ENCODE peak calls at places on chromosome 19, in five cellular contexts. N, Z, M, X and R are unnamed samples.

GRCh38 chr19:33159893-33160292 is 28.0 kb downstream of the WDR88 start:
- DNase-seq in N (no peak), Z (no peak), M (no peak), X (no peak), R (no peak)

GRCh38 chr19:46537136-46538097 is 41.8 kb upstream of the PNMA8B start:
- DNase-seq in N (peak; percentile 46), Z (peak; percentile 41), M (peak; percentile 65), X (no peak), R (peak; percentile 70)

GRCh38 chr19:42280761-42281174 is 11.7 kb downstream of the CIC start:
- DNase-seq in N (peak; percentile 82), Z (peak; percentile 39), M (no peak), X (no peak), R (no peak)

GRCh38 chr19:39968789-39969188 is 2.2 kb upstream of the PSMC4 start:
- DNase-seq in N (no peak), Z (no peak), M (peak; percentile 22), X (no peak), R (no peak)

GRCh38 chr19:46299695-46300094 is 2.9 kb downstream of the HIF3A start:
- DNase-seq in N (no peak), Z (no peak), M (no peak), X (no peak), R (peak; percentile 57)

GRCh38 chr19:5942991-5943390 is 28.9 kb downstream of the CAPS start:
- DNase-seq in N (no peak), Z (no peak), M (no peak), X (no peak), R (no peak)

GRCh38 chr19:46296722-46297431 is at the start of gene HIF3A:
- DNase-seq in N (peak; percentile 51), Z (peak; percentile 64), M (peak; percentile 78), X (no peak), R (peak; percentile 81)

GRCh38 chr19:6769006-6769637 is 1.9 kb upstream of the SH2D3A start:
- DNase-seq in N (no peak), Z (no peak), M (no peak), X (no peak), R (no peak)

GRCh38 chr19:51107406-51108065 is 673 bp downstream of the CTU1 start:
- DNase-seq in N (no peak), Z (no peak), M (no peak), X (peak; percentile 15), R (no peak)

GRCh38 chr19:5057860-5058259 is 88.9 kb downstream of the KDM4B start:
- DNase-seq in N (no peak), Z (no peak), M (no peak), X (no peak), R (no peak)

GRCh38 chr19:32924200-32924599 is 47.6 kb downstream of the CEP89 start:
- DNase-seq in N (peak; percentile 83), Z (no peak), M (no peak), X (no peak), R (no peak)

DNA sequence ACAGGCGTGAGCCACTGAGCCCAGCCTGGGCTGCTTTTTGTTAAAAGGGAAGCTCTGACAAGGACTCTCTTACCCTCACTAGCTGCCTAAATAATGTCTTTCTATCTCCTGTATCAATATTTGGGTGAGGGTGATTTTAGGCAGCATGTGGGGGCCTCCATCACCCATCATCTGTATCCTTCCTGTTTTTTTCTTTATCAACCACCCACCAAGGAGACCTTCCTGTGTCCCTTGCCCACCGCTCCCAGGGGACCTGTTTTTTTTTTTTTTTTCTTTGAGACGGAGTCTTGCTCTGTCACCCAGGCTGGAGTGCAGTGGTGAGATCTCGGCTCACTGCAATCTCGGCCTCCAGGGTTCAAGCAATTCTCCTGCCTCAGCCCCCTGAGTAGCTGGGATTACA is 5.4 kb upstream of the NDUFB7 start:
- DNase-seq in N (no peak), Z (no peak), M (no peak), X (no peak), R (no peak)
- H3K4me1 ChIP-seq in N (peaks cover 5% of the 10 kb centered on the region), Z (no peaks in the 10 kb centered on the region), M (peaks cover 3% of the 10 kb centered on the region), X (peaks cover 20% of the 10 kb centered on the region), R (peaks cover 6% of the 10 kb centered on the region)

DNA sequence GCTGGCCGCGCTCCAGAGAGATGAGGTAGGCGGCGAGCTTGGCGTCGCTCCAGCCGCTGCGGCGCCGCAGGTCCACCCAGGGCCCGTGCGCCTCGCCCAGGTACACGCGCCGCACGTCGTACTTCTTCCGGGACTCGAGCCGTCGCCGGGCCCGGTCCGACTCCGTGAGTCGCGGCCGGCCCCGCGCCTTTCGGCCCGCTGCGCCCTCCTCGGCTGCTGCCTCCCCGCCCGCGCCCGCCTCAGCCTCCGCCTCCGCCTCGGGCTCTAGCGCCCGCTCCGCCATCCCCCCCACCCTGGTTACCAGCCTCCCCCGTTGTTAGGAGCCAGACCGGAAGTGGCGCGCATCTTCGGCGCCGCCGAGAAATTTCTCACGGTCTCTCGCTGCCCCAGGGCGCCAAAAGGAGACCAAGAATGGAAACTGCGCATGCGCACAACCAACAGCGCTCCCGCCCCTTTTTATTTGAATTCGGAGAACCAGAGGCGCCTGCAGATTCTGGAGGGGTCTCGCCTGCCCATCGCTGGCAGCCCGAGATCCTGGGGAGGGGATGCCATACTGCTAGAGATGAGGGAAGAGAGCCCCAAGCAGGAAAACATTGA is at the start of gene ZNF653:
- DNase-seq in N (peak; percentile 94), Z (peak; percentile 94), M (peak; percentile 94), X (peak; percentile 89), R (peak; percentile 96)
- TF ChIP-seq POLR2A in N (peak; percentile 59), Z (no peak), M (no peak), X (peak; percentile 20), R (peak; percentile 33)

GRCh38 chr19:13092608-13093260 is 9.9 kb downstream of the LYL1 start:
- DNase-seq in N (no peak), Z (peak; percentile 20), M (no peak), X (no peak), R (no peak)

GRCh38 chr19:13090511-13091231 is 12.0 kb downstream of the LYL1 start:
- DNase-seq in N (no peak), Z (no peak), M (no peak), X (no peak), R (no peak)

GRCh38 chr19:13092206-13092605 is 10.5 kb downstream of the LYL1 start:
- DNase-seq in N (no peak), Z (no peak), M (no peak), X (no peak), R (no peak)

GRCh38 chr19:13089857-13090507 is 12.7 kb downstream of the LYL1 start:
- DNase-seq in N (no peak), Z (no peak), M (no peak), X (no peak), R (no peak)

GRCh38 chr19:13091400-13092161 is 11.1 kb downstream of the LYL1 start:
- DNase-seq in N (no peak), Z (peak; percentile 93), M (no peak), X (no peak), R (no peak)
- H3K4me1 ChIP-seq in N (peaks cover 8% of the 10 kb centered on the region), Z (peaks cover 31% of the 10 kb centered on the region), M (peaks cover 51% of the 10 kb centered on the region), X (peaks cover 16% of the 10 kb centered on the region), R (peaks cover 37% of the 10 kb centered on the region)

GRCh38 chr19:4007836-4008539 is 452 bp downstream of the PIAS4 start:
- DNase-seq in N (peak; percentile 43), Z (peak; percentile 36), M (no peak), X (no peak), R (peak; percentile 43)

GRCh38 chr19:4010808-4011110 is 3.2 kb downstream of the PIAS4 start:
- DNase-seq in N (no peak), Z (no peak), M (no peak), X (no peak), R (no peak)

GRCh38 chr19:4009990-4010807 is 2.7 kb downstream of the PIAS4 start:
- DNase-seq in N (peak; percentile 50), Z (no peak), M (no peak), X (no peak), R (peak; percentile 40)

GRCh38 chr19:4012092-4012974 is 4.8 kb downstream of the PIAS4 start:
- DNase-seq in N (no peak), Z (no peak), M (peak; percentile 87), X (no peak), R (peak; percentile 46)

DNA sequence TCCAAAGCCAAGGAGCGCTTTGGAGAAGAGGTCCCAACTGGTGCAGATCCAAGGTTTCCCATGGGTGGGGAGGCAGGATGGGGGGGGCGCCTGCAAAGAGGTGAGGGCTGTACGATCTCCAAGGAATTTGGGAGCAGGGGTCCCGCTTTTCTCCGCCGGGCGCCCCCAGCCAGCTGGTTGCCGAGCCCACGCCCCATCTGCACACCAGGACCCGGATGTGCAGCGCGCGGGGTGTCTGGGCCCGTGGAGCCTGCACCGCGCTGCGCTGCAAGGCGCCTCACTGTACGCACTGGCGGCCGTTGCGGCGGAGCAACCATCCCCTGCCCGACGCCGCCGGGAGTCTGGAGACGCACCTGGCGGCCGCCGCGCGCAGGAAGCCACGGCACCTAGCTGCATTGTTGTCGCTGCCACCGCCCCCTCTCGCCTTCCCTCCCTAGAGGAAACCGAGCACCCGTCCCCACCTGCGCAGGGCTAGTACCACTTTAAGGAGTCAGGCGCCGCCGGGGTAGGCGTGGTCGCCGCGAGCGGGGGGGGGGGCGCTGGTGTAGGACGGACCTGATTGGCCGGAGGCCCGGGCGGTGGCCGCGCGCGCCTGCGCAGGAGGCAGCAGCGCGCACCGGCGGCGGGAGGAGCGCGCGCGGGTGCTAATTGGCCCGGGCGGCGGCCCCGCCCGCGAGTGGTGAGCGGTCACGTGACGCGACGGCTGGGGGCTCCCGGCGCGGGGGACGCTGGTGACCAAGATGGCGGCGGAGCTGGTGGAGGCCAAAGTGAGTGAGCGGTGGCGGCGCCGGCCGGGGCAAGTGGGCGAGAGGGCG is at the start of gene PIAS4:
- DNase-seq in N (peak; percentile 95), Z (peak; percentile 95), M (peak; percentile 98), X (peak; percentile 88), R (peak; percentile 97)
- TF ChIP-seq POLR2A in N (peak; percentile 71), Z (peak; percentile 70), M (no peak), X (peak; percentile 54), R (peak; percentile 64)

GRCh38 chr19:10255358-10255757 is 3.3 kb downstream of the MRPL4 start:
- DNase-seq in N (no peak), Z (no peak), M (no peak), X (no peak), R (no peak)
- H3K4me1 ChIP-seq in N (peaks cover 10% of the 10 kb centered on the region), Z (peaks cover 8% of the 10 kb centered on the region), M (peaks cover 47% of the 10 kb centered on the region), X (peaks cover 33% of the 10 kb centered on the region), R (peaks cover 17% of the 10 kb centered on the region)

GRCh38 chr19:38837656-38838121 is 6.1 kb upstream of the ECH1 start:
- DNase-seq in N (no peak), Z (no peak), M (peak; percentile 55), X (no peak), R (no peak)
- TF ChIP-seq POLR2A in N (no peak), Z (no peak), M (no peak), X (no peak), R (no peak)

GRCh38 chr19:38697197-38697596 is 47.1 kb downstream of the CAPN12 start:
- DNase-seq in N (no peak), Z (no peak), M (no peak), X (no peak), R (no peak)

GRCh38 chr19:38699647-38700349 is 44.5 kb downstream of the CAPN12 start:
- DNase-seq in N (no peak), Z (peak; percentile 20), M (no peak), X (no peak), R (no peak)

GRCh38 chr19:38699027-38699346 is 45.3 kb downstream of the CAPN12 start:
- DNase-seq in N (no peak), Z (no peak), M (no peak), X (no peak), R (no peak)

GRCh38 chr19:38697641-38698071 is 46.6 kb downstream of the CAPN12 start:
- DNase-seq in N (no peak), Z (no peak), M (no peak), X (no peak), R (peak; percentile 75)

GRCh38 chr19:38698225-38699026 is 45.8 kb downstream of the CAPN12 start:
- DNase-seq in N (no peak), Z (no peak), M (no peak), X (no peak), R (no peak)
- H3K4me1 ChIP-seq in N (peaks cover 93% of the 10 kb centered on the region), Z (peaks cover 16% of the 10 kb centered on the region), M (peaks cover 95% of the 10 kb centered on the region), X (peaks cover 48% of the 10 kb centered on the region), R (peaks cover 16% of the 10 kb centered on the region)

GRCh38 chr19:35744688-35745327 is 410 bp downstream of the U2AF1L4 start:
- DNase-seq in N (peak; percentile 98), Z (peak; percentile 95), M (peak; percentile 96), X (peak; percentile 93), R (peak; percentile 98)
- TF ChIP-seq POLR2A in N (no peak), Z (peak; percentile 63), M (no peak), X (no peak), R (peak; percentile 80)